ENCODE peak calls at places on chromosomes 3 and 15, in eight cellular contexts. E, J, V, R, B, G, Q and C are unnamed samples.

GRCh38 chr3:159640220-159640619 is 348.4 kb upstream of the IL12A start:
- DNase-seq in B (no peak), V (no peak), E (no peak), G (no peak), Q (no peak), J (no peak), R (no peak), C (no peak)

GRCh38 chr15:91946914-91947313 is 93.4 kb downstream of the SLCO3A1 start:
- DNase-seq in E (no peak), R (no peak), Q (peak), G (no peak), J (no peak), V (no peak), B (no peak), C (no peak)

GRCh38 chr3:5006755-5007202 is 27.5 kb downstream of the BHLHE40 start:
- DNase-seq in R (no peak), Q (no peak), V (no peak), G (no peak), E (no peak), B (no peak), J (no peak), C (no peak)

GRCh38 chr3:25424238-25425013 is 3.6 kb upstream of the RARB start:
- DNase-seq in R (no peak), J (no peak), V (peak), E (no peak), G (peak), B (peak), Q (no peak), C (no peak)

GRCh38 chr15:67807836-67808235 is 17.5 kb upstream of the SKOR1 start:
- DNase-seq in E (no peak), Q (no peak), J (no peak), B (no peak), G (no peak), R (no peak), V (no peak), C (no peak)

GRCh38 chr3:136752046-136752326 is 192 bp downstream of the STAG1 start:
- DNase-seq in J (no peak), E (no peak), Q (no peak), B (no peak), V (no peak), G (no peak), R (no peak), C (no peak)

GRCh38 chr3:189883113-189883753 is 237.5 kb downstream of the P3H2 start:
- DNase-seq in R (no peak), V (no peak), Q (no peak), E (no peak), J (no peak), G (peak), B (no peak), C (no peak)

GRCh38 chr15:35697549-35698299 is 151.8 kb upstream of the DPH6 start:
- DNase-seq in J (no peak), G (peak), B (peak), Q (no peak), V (peak), E (peak), R (peak), C (no peak)

GRCh38 chr3:136783708-136784191 is 31.6 kb upstream of the STAG1 start:
- DNase-seq in E (peak), V (peak), Q (no peak), G (peak), R (no peak), J (no peak), B (no peak), C (no peak)

GRCh38 chr3:119469378-119470189 is 821 bp downstream of the POGLUT1 start:
- DNase-seq in G (peak), V (peak), Q (peak), R (no peak), B (peak), E (peak), J (no peak), C (no peak)

GRCh38 chr3:89419647-89420141 is 312.3 kb downstream of the EPHA3 start:
- DNase-seq in G (peak), B (peak), E (no peak), J (no peak), Q (no peak), R (no peak), V (peak), C (no peak)

GRCh38 chr15:78071378-78071777 is 6.1 kb downstream of the TBC1D2B start:
- DNase-seq in E (no peak), J (no peak), G (no peak), B (no peak), Q (peak), R (no peak), V (no peak), C (no peak)

GRCh38 chr15:31605467-31605931 is 278.9 kb downstream of the KLF13 start:
- DNase-seq in B (peak), R (no peak), Q (peak), E (peak), J (peak), V (peak), G (peak), C (no peak)

GRCh38 chr3:58355174-58355573 is 22.5 kb downstream of the PXK start:
- DNase-seq in J (no peak), E (no peak), Q (peak), B (no peak), R (no peak), V (no peak), G (no peak), C (no peak)

GRCh38 chr3:189272500-189273119 is 100.8 kb downstream of the TPRG1 start:
- DNase-seq in V (no peak), J (no peak), B (no peak), G (peak), Q (peak), R (no peak), E (no peak), C (no peak)

GRCh38 chr3:5232570-5232969 is 45.1 kb downstream of the EDEM1 start:
- DNase-seq in E (no peak), B (no peak), J (peak), V (no peak), R (no peak), Q (no peak), G (no peak), C (no peak)

GRCh38 chr3:43046583-43046982 is 59.3 kb downstream of the POMGNT2 start:
- DNase-seq in E (no peak), R (no peak), B (no peak), G (no peak), Q (no peak), V (no peak), J (no peak), C (no peak)

GRCh38 chr3:21718161-21718765 is 32.7 kb downstream of the ZNF385D start:
- DNase-seq in B (peak), J (no peak), V (peak), Q (no peak), E (peak), R (no peak), G (peak), C (no peak)

GRCh38 chr15:77607111-77607893 is 25.4 kb downstream of the LINGO1 start:
- DNase-seq in V (no peak), G (no peak), E (peak), B (peak), Q (peak), J (no peak), R (no peak), C (no peak)

GRCh38 chr3:123657578-123657977 is 72.7 kb upstream of the HACD2 start:
- DNase-seq in J (no peak), Q (no peak), R (no peak), E (no peak), V (no peak), B (no peak), G (no peak), C (no peak)

GRCh38 chr15:40873625-40874561 is at the start of gene RHOV:
- DNase-seq in Q (peak), G (peak), E (no peak), B (peak), J (peak), R (peak), V (peak), C (no peak)

GRCh38 chr15:50181206-50181982 is 602 bp upstream of the SLC27A2 start:
- DNase-seq in R (no peak), J (peak), V (no peak), B (no peak), E (no peak), Q (peak), G (no peak), C (no peak)

GRCh38 chr3:195806211-195806915 is 5.4 kb downstream of the MUC4 start:
- DNase-seq in R (no peak), E (no peak), V (no peak), J (peak), G (no peak), Q (no peak), B (no peak), C (no peak)

GRCh38 chr15:101431301-101431700 is 58.2 kb downstream of the PCSK6 start:
- DNase-seq in V (no peak), J (no peak), Q (no peak), B (no peak), R (no peak), E (no peak), G (no peak), C (no peak)

GRCh38 chr3:153052096-153052460 is 109.9 kb upstream of the RAP2B start:
- DNase-seq in E (peak), R (no peak), Q (peak), V (peak), B (peak), J (no peak), G (peak), C (no peak)

GRCh38 chr3:146189519-146190173 is 28.7 kb upstream of the PLOD2 start:
- DNase-seq in G (peak), B (peak), J (no peak), R (no peak), E (peak), V (peak), Q (peak), C (no peak)

GRCh38 chr3:30426319-30426993 is 179.9 kb upstream of the TGFBR2 start:
- DNase-seq in B (peak), R (no peak), E (peak), G (no peak), J (no peak), Q (no peak), V (peak), C (no peak)

GRCh38 chr15:78242128-78242527 is 7.8 kb upstream of the ACSBG1 start:
- DNase-seq in G (peak), Q (peak), V (no peak), R (no peak), B (no peak), E (no peak), J (peak), C (no peak)

GRCh38 chr15:43509002-43509922 is 8.1 kb upstream of the MAP1A start:
- DNase-seq in E (peak), J (no peak), V (no peak), B (no peak), Q (peak), R (no peak), G (no peak), C (no peak)

GRCh38 chr15:69591905-69592508 is 139.4 kb downstream of the RPLP1 start:
- DNase-seq in Q (no peak), B (no peak), E (no peak), R (peak), V (peak), G (peak), J (no peak), C (no peak)

GRCh38 chr3:8669019-8669418 is 24.4 kb upstream of the SSUH2 start:
- DNase-seq in G (no peak), B (no peak), Q (no peak), R (no peak), J (no peak), V (no peak), E (no peak), C (no peak)

GRCh38 chr3:78991656-78992055 is 776.1 kb downstream of the ROBO1 start:
- DNase-seq in R (no peak), V (no peak), E (no peak), G (no peak), Q (no peak), J (no peak), B (no peak), C (no peak)

GRCh38 chr3:45462522-45463262 is 74.3 kb downstream of the LARS2 start:
- DNase-seq in Q (peak), R (no peak), G (no peak), J (no peak), B (peak), E (no peak), V (peak), C (no peak)

GRCh38 chr3:140467104-140467577 is 210.7 kb upstream of the TRIM42 start:
- DNase-seq in R (no peak), B (peak), V (peak), G (peak), J (no peak), E (no peak), Q (no peak), C (no peak)

GRCh38 chr15:49273734-49274318 is 103.8 kb downstream of the GALK2 start:
- DNase-seq in G (no peak), J (no peak), Q (no peak), R (no peak), E (no peak), B (no peak), V (no peak), C (no peak)

GRCh38 chr15:58873267-58873666 is 60.2 kb downstream of the SLTM start:
- DNase-seq in E (peak), B (peak), J (no peak), V (peak), G (peak), Q (peak), R (no peak), C (no peak)

GRCh38 chr15:31487811-31488436 is 161.3 kb downstream of the KLF13 start:
- DNase-seq in J (no peak), B (peak), R (peak), E (peak), G (peak), V (no peak), Q (peak), C (no peak)

GRCh38 chr15:48925714-48926223 is 38.0 kb downstream of the SHC4 start:
- DNase-seq in E (peak), Q (peak), R (no peak), B (peak), V (peak), J (no peak), G (peak), C (no peak)

DNA sequence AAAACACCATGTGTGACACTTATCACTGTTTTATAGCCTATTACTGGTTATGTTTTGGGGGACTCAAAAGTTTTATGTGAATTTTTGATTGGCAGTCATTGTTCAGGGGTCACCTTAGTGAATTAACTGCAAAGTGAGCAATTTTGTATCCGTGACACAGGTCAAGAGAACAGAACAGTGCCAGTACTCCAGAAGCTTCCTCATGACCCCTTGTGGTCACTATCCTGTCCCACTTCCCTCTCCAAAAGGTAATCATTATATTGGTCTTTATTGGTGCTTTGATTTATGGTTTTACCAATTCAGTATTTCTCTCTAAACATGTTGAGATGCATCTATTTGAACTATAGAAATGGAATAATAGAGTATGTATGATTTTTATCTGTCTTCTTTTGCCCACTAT is 107.1 kb downstream of the STT3B start:
- DNase-seq in R (no peak), Q (peak), V (no peak), B (no peak), E (no peak), G (no peak), J (no peak), C (no peak)
- TF ChIP-seq CTCF in R (no peak), Q (no peak), V (no peak), B (no peak), E (peak), G (peak), J (no peak), C (no peak)

DNA sequence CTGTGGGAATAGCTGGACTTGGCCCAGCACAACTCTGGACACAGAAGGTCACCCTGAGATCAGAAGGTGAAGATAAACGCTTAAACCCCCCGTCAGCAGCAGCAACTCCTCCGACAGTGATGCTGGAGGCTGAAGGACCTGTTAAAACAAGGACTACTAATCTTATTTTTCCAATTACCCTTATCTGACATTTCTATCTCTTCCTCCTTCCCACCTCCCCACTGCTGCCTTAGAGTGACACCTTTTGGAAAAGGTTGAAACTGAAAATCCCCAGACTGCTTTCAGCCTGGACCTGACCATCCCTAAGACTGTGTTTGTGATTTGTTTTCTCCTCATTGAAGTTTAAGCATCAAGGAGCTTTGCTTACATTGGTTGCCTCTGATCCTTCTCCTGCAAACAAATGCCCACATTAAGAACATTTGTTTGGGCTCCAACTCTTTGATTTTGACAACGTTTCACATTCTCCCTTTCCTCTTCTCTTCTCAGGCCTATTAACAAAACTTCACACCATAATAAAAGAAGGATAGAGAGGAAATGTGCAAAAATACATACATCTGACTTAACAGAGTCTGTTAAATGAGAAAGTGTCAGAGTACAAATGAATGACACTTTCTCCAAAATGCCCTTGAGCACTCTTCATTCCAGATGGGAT is 410.6 kb upstream of the WNT5A start:
- DNase-seq in Q (peak), B (no peak), J (no peak), R (no peak), E (no peak), G (peak), V (peak), C (no peak)
- TF ChIP-seq CTCF in Q (no peak), B (peak), J (no peak), R (no peak), E (no peak), G (peak), V (peak), C (peak)

GRCh38 chr3:132256984-132257383 is 60.2 kb upstream of the ACP3 start:
- DNase-seq in Q (peak), E (no peak), J (peak), R (peak), B (peak), G (peak), V (peak), C (no peak)
- TF ChIP-seq CTCF in Q (peak), E (peak), J (no peak), R (peak), B (peak), G (peak), V (peak), C (peak)

GRCh38 chr3:15693340-15693739 is 91.8 kb downstream of the BTD start:
- DNase-seq in Q (no peak), J (no peak), R (no peak), G (peak), E (peak), B (no peak), V (peak), C (no peak)
- TF ChIP-seq CTCF in Q (no peak), J (no peak), R (no peak), G (peak), E (peak), B (peak), V (peak), C (peak)

DNA sequence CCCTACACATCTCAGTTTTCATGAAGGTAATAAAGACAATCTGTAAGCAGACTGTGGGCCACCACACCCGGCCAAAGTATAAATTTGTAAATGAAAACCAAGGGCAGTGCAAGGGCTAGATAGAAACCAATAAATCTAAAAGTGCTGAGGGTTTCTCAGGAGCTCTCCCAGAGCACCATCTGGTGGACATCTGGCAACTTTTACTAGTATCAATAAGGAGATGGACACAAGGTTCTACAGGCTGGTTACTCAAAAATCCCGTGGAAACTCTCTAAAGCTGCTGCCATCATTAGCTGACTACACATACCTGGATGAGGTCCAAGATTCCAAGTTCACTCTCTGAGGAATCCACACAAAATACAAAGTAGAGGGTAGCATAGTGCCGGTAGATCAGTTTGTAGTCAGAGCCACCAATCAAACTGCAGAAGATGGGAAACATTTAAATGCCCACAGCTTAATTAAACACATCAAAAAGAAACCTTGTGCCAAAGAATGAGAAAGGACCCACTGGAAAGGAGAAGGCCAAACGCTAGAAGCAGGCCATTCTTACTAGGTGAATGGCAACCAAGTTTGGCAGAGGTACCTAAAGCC is 5.5 kb downstream of the AP3S2 start:
- DNase-seq in B (peak), Q (peak), J (no peak), E (peak), G (peak), R (no peak), V (peak), C (no peak)
- TF ChIP-seq CTCF in B (peak), Q (peak), J (no peak), E (peak), G (peak), R (peak), V (peak), C (peak)

DNA sequence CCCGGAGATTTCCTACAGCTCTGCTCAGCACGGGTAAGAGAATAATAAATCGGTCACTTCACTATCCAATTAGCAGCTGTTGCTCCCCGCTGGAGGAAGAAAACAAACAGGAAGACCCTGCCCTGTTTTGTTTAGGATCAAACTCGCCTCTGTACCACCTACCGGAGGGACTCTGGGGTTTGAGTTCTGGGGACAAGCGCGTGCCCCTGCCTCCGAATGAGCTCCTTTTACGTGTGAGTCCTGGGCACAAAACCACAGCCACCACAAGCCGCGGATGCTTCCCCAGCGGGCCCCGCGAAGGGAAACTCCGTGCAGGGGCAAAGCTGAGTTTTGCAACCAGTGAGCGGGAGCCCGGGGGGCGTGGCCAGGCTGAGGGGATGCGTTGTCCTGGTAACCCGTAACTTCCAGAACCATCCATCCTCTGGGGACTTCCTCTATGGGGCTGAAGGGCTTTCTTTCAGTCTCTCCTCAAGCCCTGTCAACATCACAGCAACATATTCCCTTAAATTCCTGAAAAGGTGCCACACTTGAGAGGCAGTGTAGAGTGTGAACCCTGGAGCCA is 315.8 kb upstream of the PROK2 start:
- DNase-seq in V (peak), Q (peak), G (peak), E (peak), B (peak), J (peak), R (peak), C (no peak)
- TF ChIP-seq CTCF in V (no peak), Q (no peak), G (no peak), E (no peak), B (no peak), J (no peak), R (no peak), C (no peak)

GRCh38 chr3:22947741-22948140 is 255.4 kb upstream of the UBE2E2 start:
- DNase-seq in J (no peak), G (no peak), Q (no peak), E (no peak), V (no peak), B (no peak), R (no peak), C (no peak)
- TF ChIP-seq CTCF in J (no peak), G (no peak), Q (no peak), E (no peak), V (no peak), B (no peak), R (no peak), C (no peak)